ENCODE peak calls at places on chromosome 6, in nine cellular contexts. G is mammary epithelial cell, D is lower lobe of right lung, J is tibial nerve, X is Peyer's patch, V is K562, C is endodermal cell, I is colonic mucosa, S is left ventricle myocardium inferior. F is an unnamed sample. For H3K4me1 and H3K9me3, the result is how much of the 10 kb centered on the place peaks cover.

GRCh38 chr6:106122941-106123337 is 36.8 kb downstream of the PRDM1 start:
- DNase-seq in G (no peak), D (no peak), J (no peak), X (no peak), V (no peak), C (no peak), I (no peak), S (no peak), F (no peak)

GRCh38 chr6:130913119-130913518 is 85.9 kb downstream of the SMLR1 start:
- DNase-seq in G (peak), D (no peak), J (no peak), X (no peak), V (no peak), C (no peak), I (no peak), S (no peak), F (no peak)

GRCh38 chr6:47631248-47632196 is 66.9 kb upstream of the ADGRF4 start:
- DNase-seq in G (peak), D (no peak), J (no peak), X (no peak), V (peak), C (peak), I (peak), S (no peak), F (no peak)

GRCh38 chr6:103122766-103123601 is 1729.5 kb downstream of the GRIK2 start:
- DNase-seq in G (peak), D (peak), J (no peak), X (no peak), V (peak), C (peak), I (peak), S (no peak), F (peak)

GRCh38 chr6:134169881-134170486 is 117.6 kb upstream of the SLC2A12 start:
- DNase-seq in G (peak), D (no peak), J (no peak), X (no peak), V (no peak), C (no peak), I (no peak), S (no peak), F (no peak)

GRCh38 chr6:150025201-150025917 is at the start of gene RAET1L:
- DNase-seq in G (peak), D (no peak), J (no peak), X (no peak), V (no peak), C (peak), I (peak), S (peak), F (peak)

GRCh38 chr6:158457616-158458278 is 102.1 kb upstream of the TMEM181 start:
- DNase-seq in G (peak), D (no peak), J (no peak), X (no peak), V (no peak), C (no peak), I (no peak), S (no peak), F (no peak)

GRCh38 chr6:46390153-46390876 is 100.9 kb downstream of the RCAN2 start:
- DNase-seq in G (no peak), D (no peak), J (no peak), X (no peak), V (no peak), C (no peak), I (no peak), S (no peak), F (no peak)

GRCh38 chr6:157629220-157629619 is 193.8 kb upstream of the SNX9 start:
- DNase-seq in G (no peak), D (no peak), J (no peak), X (no peak), V (no peak), C (no peak), I (no peak), S (no peak), F (no peak)

GRCh38 chr6:29552512-29553051 is 7.0 kb downstream of the UBD start:
- DNase-seq in G (peak), D (no peak), J (no peak), X (no peak), V (no peak), C (no peak), I (no peak), S (no peak), F (no peak)

GRCh38 chr6:36387440-36388303 is at the start of gene ETV7:
- DNase-seq in G (peak), D (peak), J (no peak), X (no peak), V (no peak), C (peak), I (peak), S (no peak), F (peak)

GRCh38 chr6:152746172-152746553 is 4.4 kb upstream of the VIP start:
- DNase-seq in G (peak), D (no peak), J (no peak), X (no peak), V (no peak), C (no peak), I (no peak), S (no peak), F (no peak)

GRCh38 chr6:45678063-45678620 is 300.4 kb upstream of the SUPT3H start:
- DNase-seq in G (no peak), D (no peak), J (no peak), X (no peak), V (no peak), C (peak), I (no peak), S (no peak), F (no peak)

GRCh38 chr6:10719386-10720228 is 3.3 kb upstream of the TMEM14C start:
- DNase-seq in G (no peak), D (no peak), J (no peak), X (no peak), V (peak), C (no peak), I (peak), S (peak), F (peak)

GRCh38 chr6:1817033-1817761 is 207.5 kb downstream of the FOXC1 start:
- DNase-seq in G (peak), D (no peak), J (no peak), X (no peak), V (no peak), C (no peak), I (no peak), S (no peak), F (no peak)

GRCh38 chr6:74574794-74575193 is 631.1 kb downstream of the COL12A1 start:
- DNase-seq in G (no peak), D (no peak), J (no peak), X (no peak), V (peak), C (peak), I (no peak), S (no peak), F (no peak)
- TF ChIP-seq CTCF in G (peak), D (peak), J (no peak), X (no peak), V (peak), C (peak), I (peak), S (peak), F (peak)

GRCh38 chr6:167579786-167580370 is 246.8 kb upstream of the AFDN start:
- DNase-seq in G (no peak), D (no peak), J (no peak), X (no peak), V (no peak), C (no peak), I (peak), S (no peak), F (no peak)

GRCh38 chr6:167580512-167580911 is 246.2 kb upstream of the AFDN start:
- DNase-seq in G (no peak), D (no peak), J (no peak), X (no peak), V (no peak), C (no peak), I (no peak), S (no peak), F (no peak)

GRCh38 chr6:167588181-167588919 is 238.4 kb upstream of the AFDN start:
- DNase-seq in G (no peak), D (no peak), J (no peak), X (peak), V (no peak), C (peak), I (peak), S (no peak), F (no peak)

GRCh38 chr6:167581637-167582036 is 245.1 kb upstream of the AFDN start:
- DNase-seq in G (no peak), D (no peak), J (no peak), X (peak), V (no peak), C (no peak), I (peak), S (no peak), F (no peak)

DNA sequence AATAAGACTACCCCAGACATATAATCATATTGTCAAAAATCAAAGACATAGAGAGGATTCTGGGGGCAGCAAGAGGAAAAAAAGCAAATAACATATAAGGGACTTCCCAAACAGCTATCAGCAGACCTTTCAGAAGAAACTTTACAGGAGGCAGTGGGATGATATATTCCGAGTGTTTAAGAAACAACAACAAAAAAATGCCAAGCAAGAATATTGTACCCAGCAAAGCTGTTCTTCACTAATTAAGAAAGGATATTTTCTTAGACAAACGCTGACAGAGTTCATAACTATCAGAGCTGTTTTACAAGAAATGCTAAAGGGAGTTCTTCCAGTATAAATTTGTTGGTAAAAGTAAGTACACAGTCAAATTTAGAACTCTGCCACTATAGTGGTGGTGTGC is 243.3 kb upstream of the AFDN start:
- DNase-seq in G (no peak), D (no peak), J (no peak), X (no peak), V (no peak), C (no peak), I (no peak), S (no peak), F (no peak)
- H3K4me1 ChIP-seq in G (under half), D (under half), J (under half), X (under half), V (under half), C (under half), I (under half), S (under half), F (under half)

GRCh38 chr6:107398005-107398404 is 61.4 kb downstream of the PDSS2 start:
- DNase-seq in G (no peak), D (no peak), J (no peak), X (no peak), V (peak), C (no peak), I (no peak), S (no peak), F (no peak)
- H3K9me3 ChIP-seq in G (under half), D (under half), J (under half), X (under half), V (under half), C (under half), I (under half), S (under half), F (under half)

DNA sequence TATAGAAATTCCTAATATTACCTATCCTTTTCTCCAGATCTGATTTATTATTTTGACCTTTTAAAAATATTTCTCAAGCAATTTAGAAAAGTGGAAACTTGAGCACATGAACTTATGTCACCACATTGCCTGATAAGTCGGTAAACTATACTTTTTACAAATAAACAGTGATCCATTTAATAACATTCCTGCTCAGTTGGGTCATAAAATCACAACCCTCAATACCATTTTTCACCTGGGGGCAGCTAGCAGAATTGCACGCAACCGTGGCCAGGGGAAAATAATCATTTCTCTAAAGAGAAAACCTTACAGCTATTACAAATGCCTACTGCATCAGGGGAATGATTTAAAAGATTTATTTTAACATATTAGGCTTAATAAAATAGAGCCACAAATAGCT is 614.5 kb downstream of the PHF3 start:
- DNase-seq in G (no peak), D (no peak), J (no peak), X (no peak), V (no peak), C (no peak), I (no peak), S (no peak), F (no peak)
- TF ChIP-seq CTCF in G (no peak), D (no peak), J (no peak), X (no peak), V (no peak), C (peak), I (no peak), S (no peak), F (no peak)

DNA sequence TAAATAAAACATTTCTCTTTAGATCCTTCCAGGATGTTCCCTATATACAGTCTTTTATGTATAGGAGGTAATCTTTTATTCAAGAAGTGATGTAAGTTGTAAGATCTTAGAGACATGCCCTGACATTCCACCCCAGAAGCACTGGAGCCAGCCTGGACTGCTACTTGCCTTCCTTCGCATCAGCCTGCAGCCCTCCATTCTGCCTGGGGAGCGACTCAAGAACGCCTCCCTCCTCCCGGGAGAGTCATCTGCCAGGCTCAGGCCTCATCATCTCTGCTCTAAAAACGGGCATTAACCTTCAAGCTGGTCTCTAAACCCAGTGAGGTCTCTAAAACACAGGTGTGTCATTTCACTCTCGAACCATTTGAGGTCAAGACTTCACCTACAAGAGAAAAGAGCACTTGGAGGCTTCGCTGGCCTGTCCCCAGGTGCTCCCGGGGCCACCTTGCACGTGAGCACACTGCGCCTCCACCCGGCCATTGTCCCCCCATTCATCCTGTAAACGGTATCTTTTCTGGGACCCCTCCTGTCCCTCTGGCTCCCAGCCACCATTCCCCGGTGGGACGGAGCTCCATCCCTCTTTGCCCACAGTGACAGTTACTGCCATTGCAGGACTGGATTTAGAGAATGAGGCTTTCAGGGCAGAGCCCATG is 107.5 kb upstream of the PDE10A start:
- DNase-seq in G (no peak), D (no peak), J (no peak), X (no peak), V (no peak), C (peak), I (no peak), S (no peak), F (no peak)
- H3K4me1 ChIP-seq in G (under half), D (under half), J (under half), X (under half), V (under half), C (under half), I (under half), S (under half), F (half or more)